ENCODE peak calls at places on chromosomes 11 and 22, in eight cellular contexts. One of them, this sample, is unnamed.

GRCh38 chr11:113725411-113725810 is 19.3 kb upstream of the TMPRSS5 start:
- DNase-seq in epithelial cell of esophagus: no peak
- DNase-seq in A673: no peak
- DNase-seq in neural crest cell: no peak
- DNase-seq in ovary: no peak
- DNase-seq in OCI-LY7: no peak
- DNase-seq in nephron progenitor cell: no peak
- DNase-seq in endothelial cell: no peak
- DNase-seq in this sample: no peak

GRCh38 chr11:64406221-64406946 is 47.4 kb downstream of the RPS6KA4 start:
- DNase-seq in epithelial cell of esophagus: no peak
- DNase-seq in A673: no peak
- DNase-seq in neural crest cell: peak
- DNase-seq in ovary: peak
- DNase-seq in OCI-LY7: no peak
- DNase-seq in nephron progenitor cell: peak
- DNase-seq in endothelial cell: no peak
- DNase-seq in this sample: no peak

GRCh38 chr11:9740202-9740881 is 76.5 kb downstream of the SWAP70 start:
- DNase-seq in epithelial cell of esophagus: peak
- DNase-seq in A673: no peak
- DNase-seq in neural crest cell: no peak
- DNase-seq in ovary: no peak
- DNase-seq in OCI-LY7: no peak
- DNase-seq in nephron progenitor cell: no peak
- DNase-seq in endothelial cell: no peak
- DNase-seq in this sample: no peak

GRCh38 chr11:62647609-62648005 is 1.2 kb upstream of the GANAB start:
- DNase-seq in epithelial cell of esophagus: no peak
- DNase-seq in A673: no peak
- DNase-seq in neural crest cell: no peak
- DNase-seq in ovary: no peak
- DNase-seq in OCI-LY7: no peak
- DNase-seq in nephron progenitor cell: no peak
- DNase-seq in endothelial cell: no peak
- DNase-seq in this sample: no peak

GRCh38 chr11:104694259-104695070 is 203.8 kb downstream of the CASP12 start:
- DNase-seq in epithelial cell of esophagus: peak
- DNase-seq in A673: no peak
- DNase-seq in neural crest cell: no peak
- DNase-seq in ovary: no peak
- DNase-seq in OCI-LY7: no peak
- DNase-seq in nephron progenitor cell: no peak
- DNase-seq in endothelial cell: no peak
- DNase-seq in this sample: no peak

GRCh38 chr11:122642472-122642922 is 13.0 kb upstream of the UBASH3B start:
- DNase-seq in epithelial cell of esophagus: peak
- DNase-seq in A673: peak
- DNase-seq in neural crest cell: no peak
- DNase-seq in ovary: no peak
- DNase-seq in OCI-LY7: no peak
- DNase-seq in nephron progenitor cell: no peak
- DNase-seq in endothelial cell: no peak
- DNase-seq in this sample: no peak

GRCh38 chr22:47035443-47035881 is 273.0 kb downstream of the TBC1D22A start:
- DNase-seq in epithelial cell of esophagus: no peak
- DNase-seq in A673: no peak
- DNase-seq in neural crest cell: no peak
- DNase-seq in ovary: no peak
- DNase-seq in OCI-LY7: no peak
- DNase-seq in nephron progenitor cell: no peak
- DNase-seq in endothelial cell: no peak
- DNase-seq in this sample: no peak

GRCh38 chr11:36564376-36565032 is 3.3 kb upstream of the RAG1 start:
- DNase-seq in epithelial cell of esophagus: peak
- DNase-seq in A673: peak
- DNase-seq in neural crest cell: peak
- DNase-seq in ovary: peak
- DNase-seq in OCI-LY7: peak
- DNase-seq in nephron progenitor cell: peak
- DNase-seq in endothelial cell: peak
- DNase-seq in this sample: peak

GRCh38 chr22:43953988-43954771 is 1.1 kb upstream of the SAMM50 start:
- DNase-seq in epithelial cell of esophagus: no peak
- DNase-seq in A673: no peak
- DNase-seq in neural crest cell: no peak
- DNase-seq in ovary: no peak
- DNase-seq in OCI-LY7: peak
- DNase-seq in nephron progenitor cell: no peak
- DNase-seq in endothelial cell: no peak
- DNase-seq in this sample: no peak

GRCh38 chr11:33829430-33830141 is 55.3 kb upstream of the FBXO3 start:
- DNase-seq in epithelial cell of esophagus: peak
- DNase-seq in A673: peak
- DNase-seq in neural crest cell: peak
- DNase-seq in ovary: peak
- DNase-seq in OCI-LY7: peak
- DNase-seq in nephron progenitor cell: peak
- DNase-seq in endothelial cell: peak
- DNase-seq in this sample: peak

GRCh38 chr11:93054881-93055280 is 85.4 kb downstream of the MTNR1B start:
- DNase-seq in epithelial cell of esophagus: peak
- DNase-seq in A673: peak
- DNase-seq in neural crest cell: no peak
- DNase-seq in ovary: no peak
- DNase-seq in OCI-LY7: no peak
- DNase-seq in nephron progenitor cell: no peak
- DNase-seq in endothelial cell: no peak
- DNase-seq in this sample: no peak

GRCh38 chr11:8006349-8006977 is 19.3 kb downstream of the EIF3F start:
- DNase-seq in epithelial cell of esophagus: peak
- DNase-seq in A673: peak
- DNase-seq in neural crest cell: peak
- DNase-seq in ovary: peak
- DNase-seq in OCI-LY7: peak
- DNase-seq in nephron progenitor cell: peak
- DNase-seq in endothelial cell: peak
- DNase-seq in this sample: peak

GRCh38 chr11:73530109-73530508 is 67.8 kb downstream of the FAM168A start:
- DNase-seq in epithelial cell of esophagus: peak
- DNase-seq in A673: no peak
- DNase-seq in neural crest cell: no peak
- DNase-seq in ovary: no peak
- DNase-seq in OCI-LY7: peak
- DNase-seq in nephron progenitor cell: no peak
- DNase-seq in endothelial cell: peak
- DNase-seq in this sample: no peak

GRCh38 chr11:12441081-12441801 is 63.9 kb downstream of the PARVA start:
- DNase-seq in epithelial cell of esophagus: peak
- DNase-seq in A673: peak
- DNase-seq in neural crest cell: no peak
- DNase-seq in ovary: no peak
- DNase-seq in OCI-LY7: no peak
- DNase-seq in nephron progenitor cell: no peak
- DNase-seq in endothelial cell: no peak
- DNase-seq in this sample: no peak

GRCh38 chr11:43399983-43400630 is 41.4 kb downstream of the TTC17 start:
- DNase-seq in epithelial cell of esophagus: peak
- DNase-seq in A673: no peak
- DNase-seq in neural crest cell: no peak
- DNase-seq in ovary: no peak
- DNase-seq in OCI-LY7: no peak
- DNase-seq in nephron progenitor cell: no peak
- DNase-seq in endothelial cell: no peak
- DNase-seq in this sample: no peak

GRCh38 chr22:29925402-29925801 is 42.4 kb downstream of the MTMR3 start:
- DNase-seq in epithelial cell of esophagus: no peak
- DNase-seq in A673: no peak
- DNase-seq in neural crest cell: no peak
- DNase-seq in ovary: no peak
- DNase-seq in OCI-LY7: no peak
- DNase-seq in nephron progenitor cell: no peak
- DNase-seq in endothelial cell: no peak
- DNase-seq in this sample: no peak

GRCh38 chr11:129846508-129847335 is 31.1 kb downstream of the TMEM45B start:
- DNase-seq in epithelial cell of esophagus: peak
- DNase-seq in A673: no peak
- DNase-seq in neural crest cell: no peak
- DNase-seq in ovary: no peak
- DNase-seq in OCI-LY7: peak
- DNase-seq in nephron progenitor cell: no peak
- DNase-seq in endothelial cell: no peak
- DNase-seq in this sample: no peak

GRCh38 chr22:48250286-48250895 is 1487.9 kb downstream of the TBC1D22A start:
- DNase-seq in epithelial cell of esophagus: no peak
- DNase-seq in A673: no peak
- DNase-seq in neural crest cell: no peak
- DNase-seq in ovary: no peak
- DNase-seq in OCI-LY7: no peak
- DNase-seq in nephron progenitor cell: no peak
- DNase-seq in endothelial cell: no peak
- DNase-seq in this sample: no peak

GRCh38 chr11:45455536-45455935 is 169.4 kb upstream of the SYT13 start:
- DNase-seq in epithelial cell of esophagus: no peak
- DNase-seq in A673: no peak
- DNase-seq in neural crest cell: no peak
- DNase-seq in ovary: no peak
- DNase-seq in OCI-LY7: no peak
- DNase-seq in nephron progenitor cell: no peak
- DNase-seq in endothelial cell: no peak
- DNase-seq in this sample: no peak

DNA sequence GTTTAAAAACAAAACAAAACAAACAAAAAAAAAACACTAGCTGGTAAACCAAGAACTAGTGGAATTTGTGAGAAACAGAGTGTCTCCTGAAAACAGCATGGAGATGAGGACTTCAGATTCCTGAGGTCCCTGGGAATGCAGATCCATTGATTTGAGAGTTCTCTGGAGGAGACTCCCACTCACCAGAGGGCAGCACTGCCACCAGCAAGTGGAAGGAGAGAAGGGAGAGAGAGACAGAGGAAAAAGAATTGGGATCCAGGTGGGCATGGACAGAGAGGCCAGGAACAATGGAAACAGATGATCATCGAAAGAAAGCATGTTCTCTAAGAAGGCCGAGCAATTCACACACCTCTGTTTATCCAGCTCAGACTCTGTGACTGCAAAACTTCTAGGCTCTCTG is 31.8 kb downstream of the ETS1 start:
- DNase-seq in epithelial cell of esophagus: peak
- DNase-seq in A673: peak
- DNase-seq in neural crest cell: no peak
- DNase-seq in ovary: no peak
- DNase-seq in OCI-LY7: no peak
- DNase-seq in nephron progenitor cell: no peak
- DNase-seq in endothelial cell: no peak
- DNase-seq in this sample: no peak
- TF ChIP-seq CTCF in epithelial cell of esophagus: peak
- TF ChIP-seq CTCF in A673: peak
- TF ChIP-seq CTCF in neural crest cell: peak
- TF ChIP-seq CTCF in ovary: no peak
- TF ChIP-seq CTCF in OCI-LY7: peak
- TF ChIP-seq CTCF in nephron progenitor cell: no peak
- TF ChIP-seq CTCF in endothelial cell: no peak
- TF ChIP-seq CTCF in this sample: no peak

GRCh38 chr11:76302707-76303395 is 78.1 kb downstream of the THAP12 start:
- DNase-seq in epithelial cell of esophagus: no peak
- DNase-seq in A673: no peak
- DNase-seq in neural crest cell: no peak
- DNase-seq in ovary: no peak
- DNase-seq in OCI-LY7: no peak
- DNase-seq in nephron progenitor cell: no peak
- DNase-seq in endothelial cell: no peak
- DNase-seq in this sample: no peak
- TF ChIP-seq CTCF in epithelial cell of esophagus: no peak
- TF ChIP-seq CTCF in A673: no peak
- TF ChIP-seq CTCF in neural crest cell: no peak
- TF ChIP-seq CTCF in ovary: no peak
- TF ChIP-seq CTCF in OCI-LY7: no peak
- TF ChIP-seq CTCF in nephron progenitor cell: no peak
- TF ChIP-seq CTCF in endothelial cell: no peak
- TF ChIP-seq CTCF in this sample: no peak

GRCh38 chr22:19656541-19657251 is 57.6 kb upstream of the SEPTIN5 start:
- DNase-seq in epithelial cell of esophagus: no peak
- DNase-seq in A673: no peak
- DNase-seq in neural crest cell: no peak
- DNase-seq in ovary: no peak
- DNase-seq in OCI-LY7: no peak
- DNase-seq in nephron progenitor cell: no peak
- DNase-seq in endothelial cell: no peak
- DNase-seq in this sample: no peak
- TF ChIP-seq CTCF in epithelial cell of esophagus: no peak
- TF ChIP-seq CTCF in A673: no peak
- TF ChIP-seq CTCF in neural crest cell: no peak
- TF ChIP-seq CTCF in ovary: no peak
- TF ChIP-seq CTCF in OCI-LY7: no peak
- TF ChIP-seq CTCF in nephron progenitor cell: no peak
- TF ChIP-seq CTCF in endothelial cell: no peak
- TF ChIP-seq CTCF in this sample: no peak

GRCh38 chr11:29957406-29957805 is 59.4 kb downstream of the KCNA4 start:
- DNase-seq in epithelial cell of esophagus: peak
- DNase-seq in A673: no peak
- DNase-seq in neural crest cell: no peak
- DNase-seq in ovary: no peak
- DNase-seq in OCI-LY7: no peak
- DNase-seq in nephron progenitor cell: no peak
- DNase-seq in endothelial cell: no peak
- DNase-seq in this sample: no peak

GRCh38 chr11:29959488-29959887 is 57.3 kb downstream of the KCNA4 start:
- DNase-seq in epithelial cell of esophagus: no peak
- DNase-seq in A673: no peak
- DNase-seq in neural crest cell: no peak
- DNase-seq in ovary: no peak
- DNase-seq in OCI-LY7: no peak
- DNase-seq in nephron progenitor cell: no peak
- DNase-seq in endothelial cell: no peak
- DNase-seq in this sample: no peak

GRCh38 chr11:29963796-29964195 is 53.0 kb downstream of the KCNA4 start:
- DNase-seq in epithelial cell of esophagus: no peak
- DNase-seq in A673: no peak
- DNase-seq in neural crest cell: no peak
- DNase-seq in ovary: no peak
- DNase-seq in OCI-LY7: no peak
- DNase-seq in nephron progenitor cell: no peak
- DNase-seq in endothelial cell: no peak
- DNase-seq in this sample: no peak

GRCh38 chr11:29963068-29963467 is 53.8 kb downstream of the KCNA4 start:
- DNase-seq in epithelial cell of esophagus: no peak
- DNase-seq in A673: no peak
- DNase-seq in neural crest cell: no peak
- DNase-seq in ovary: no peak
- DNase-seq in OCI-LY7: no peak
- DNase-seq in nephron progenitor cell: no peak
- DNase-seq in endothelial cell: no peak
- DNase-seq in this sample: no peak

DNA sequence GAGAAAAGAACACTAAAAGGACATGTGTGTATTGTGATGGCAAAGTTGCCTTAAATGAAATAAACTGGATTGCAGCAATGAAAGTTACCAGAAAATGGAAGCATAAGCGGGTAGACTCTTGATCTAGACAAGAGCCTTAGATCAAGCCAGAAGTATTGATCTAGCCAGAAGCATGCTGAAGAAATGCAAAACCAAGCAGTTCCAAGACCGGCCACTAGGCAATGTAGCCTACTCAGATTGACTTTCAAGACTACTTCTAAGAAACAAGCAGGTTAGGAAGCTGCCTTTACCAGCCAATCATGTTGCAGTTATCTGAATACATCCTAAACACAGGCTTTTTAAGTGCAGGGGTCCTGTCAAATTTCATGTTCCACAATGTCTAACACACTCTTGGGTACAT is 54.6 kb downstream of the KCNA4 start:
- DNase-seq in epithelial cell of esophagus: peak
- DNase-seq in A673: peak
- DNase-seq in neural crest cell: no peak
- DNase-seq in ovary: no peak
- DNase-seq in OCI-LY7: peak
- DNase-seq in nephron progenitor cell: peak
- DNase-seq in endothelial cell: peak
- DNase-seq in this sample: no peak
- TF ChIP-seq CTCF in epithelial cell of esophagus: peak
- TF ChIP-seq CTCF in A673: peak
- TF ChIP-seq CTCF in neural crest cell: peak
- TF ChIP-seq CTCF in ovary: no peak
- TF ChIP-seq CTCF in OCI-LY7: peak
- TF ChIP-seq CTCF in nephron progenitor cell: peak
- TF ChIP-seq CTCF in endothelial cell: peak
- TF ChIP-seq CTCF in this sample: no peak

This sample was measured in GM20000.